ENCODE peak calls at places on chromosome 19, in ten cellular contexts. K is tibial nerve, Y is lower leg skin, R is uterus, D is GM12892, C is esophagus squamous epithelium, B is Peyer's patch, W is esophagus muscularis mucosa, M is heart left ventricle, A is transverse colon. J is an unnamed sample.

GRCh38 chr19:58516964-58517833 is 2.4 kb downstream of the ZBTB45 start:
- DNase-seq in B (no peak), K (no peak), M (no peak), C (no peak), D (no peak), Y (no peak), W (no peak), A (no peak), R (no peak), J (no peak)

GRCh38 chr19:18317998-18318800 is 4.7 kb downstream of the LSM4 start:
- DNase-seq in B (peak), A (peak), W (no peak), R (no peak), C (no peak), K (no peak), D (no peak), Y (no peak), M (peak), J (no peak)

GRCh38 chr19:23283925-23284324 is 33.7 kb upstream of the ZNF724 start:
- DNase-seq in B (peak), A (peak), M (peak), C (no peak), R (peak), W (peak), K (peak), D (no peak), Y (no peak), J (peak)

GRCh38 chr19:5131031-5131865 is 162.3 kb downstream of the KDM4B start:
- DNase-seq in A (peak), R (no peak), C (no peak), D (peak), Y (no peak), M (no peak), W (no peak), B (no peak), K (no peak), J (no peak)

GRCh38 chr19:2478324-2478755 is 2.4 kb downstream of the GADD45B start:
- DNase-seq in R (peak), K (peak), W (no peak), A (peak), Y (peak), D (no peak), C (no peak), M (peak), B (peak), J (no peak)

GRCh38 chr19:934865-935422 is 9.1 kb downstream of the ARID3A start:
- DNase-seq in M (peak), Y (peak), C (no peak), B (peak), W (peak), D (no peak), K (peak), A (peak), R (peak), J (no peak)

GRCh38 chr19:24032651-24033050 is 54.3 kb upstream of the ZNF254 start:
- DNase-seq in A (no peak), D (no peak), R (no peak), W (no peak), Y (no peak), K (no peak), M (no peak), C (no peak), B (no peak), J (no peak)

GRCh38 chr19:51784109-51784785 is 10.7 kb upstream of the FPR3 start:
- DNase-seq in M (no peak), Y (no peak), A (no peak), R (no peak), K (no peak), D (no peak), C (no peak), W (no peak), B (no peak), J (no peak)

GRCh38 chr19:2986951-2987491 is 9.7 kb downstream of the TLE6 start:
- DNase-seq in R (no peak), Y (no peak), M (no peak), K (no peak), W (no peak), A (no peak), B (no peak), D (no peak), C (no peak), J (no peak)

GRCh38 chr19:48635263-48635965 is 1.8 kb downstream of the DBP start:
- DNase-seq in Y (no peak), D (peak), W (no peak), K (peak), C (no peak), M (peak), R (peak), A (peak), B (peak), J (no peak)

GRCh38 chr19:6588508-6589345 is 2.2 kb downstream of the CD70 start:
- DNase-seq in C (no peak), K (no peak), D (no peak), W (no peak), A (no peak), R (no peak), B (no peak), Y (no peak), M (no peak), J (no peak)

GRCh38 chr19:4053423-4054324 is 13.0 kb downstream of the ZBTB7A start:
- DNase-seq in C (no peak), W (no peak), B (peak), Y (no peak), M (no peak), D (no peak), K (no peak), A (peak), R (no peak), J (no peak)

GRCh38 chr19:14114854-14115253 is 2.7 kb downstream of the PRKACA start:
- DNase-seq in M (peak), W (no peak), B (peak), C (no peak), A (peak), K (no peak), R (no peak), D (no peak), Y (no peak), J (no peak)

GRCh38 chr19:15457701-15458484 is 6.5 kb downstream of the RASAL3 start:
- DNase-seq in C (no peak), D (no peak), R (no peak), K (no peak), M (no peak), A (no peak), W (no peak), B (no peak), Y (no peak), J (no peak)

GRCh38 chr19:4369109-4369887 is 25.9 kb downstream of the MPND start:
- DNase-seq in A (peak), C (no peak), Y (no peak), M (peak), W (no peak), B (peak), R (peak), K (peak), D (peak), J (no peak)

GRCh38 chr19:2600914-2601870 is 101.3 kb downstream of the GNG7 start:
- DNase-seq in C (no peak), B (peak), M (no peak), W (no peak), K (no peak), Y (no peak), D (no peak), A (no peak), R (no peak), J (no peak)

GRCh38 chr19:19131989-19132388 is 6.3 kb downstream of the TMEM161A start:
- DNase-seq in Y (no peak), A (no peak), B (no peak), M (no peak), C (no peak), W (no peak), R (no peak), D (no peak), K (no peak), J (no peak)

GRCh38 chr19:16912780-16913179 is 24.0 kb downstream of the F2RL3 start:
- DNase-seq in K (no peak), M (no peak), A (no peak), D (no peak), W (no peak), R (no peak), C (no peak), Y (no peak), B (no peak), J (no peak)

GRCh38 chr19:46493236-46494114 is 2.2 kb downstream of the PNMA8B start:
- DNase-seq in R (peak), Y (no peak), M (no peak), A (peak), K (no peak), B (no peak), W (no peak), D (no peak), C (no peak), J (no peak)

GRCh38 chr19:48424694-48425219 is 21.0 kb upstream of the GRWD1 start:
- DNase-seq in A (no peak), D (no peak), R (no peak), M (no peak), K (no peak), C (no peak), B (no peak), W (no peak), Y (no peak), J (peak)

GRCh38 chr19:23799321-23799720 is 40.6 kb upstream of the ZNF681 start:
- DNase-seq in W (no peak), D (no peak), C (no peak), A (no peak), M (no peak), R (no peak), B (no peak), Y (no peak), K (no peak), J (no peak)

GRCh38 chr19:48493718-48494515 is 17.7 kb downstream of the LMTK3 start:
- DNase-seq in D (no peak), M (no peak), R (no peak), B (no peak), C (no peak), K (no peak), A (no peak), Y (no peak), W (no peak), J (no peak)

GRCh38 chr19:11560404-11560988 is 1.5 kb upstream of the ELOF1 start:
- DNase-seq in W (no peak), M (no peak), Y (no peak), R (no peak), K (no peak), B (no peak), D (peak), A (peak), C (no peak), J (no peak)

GRCh38 chr19:53328967-53329366 is 4.6 kb upstream of the ZNF845 start:
- DNase-seq in B (no peak), K (no peak), M (peak), Y (no peak), C (no peak), R (peak), A (peak), D (no peak), W (peak), J (no peak)

GRCh38 chr19:46963093-46963734 is 56.4 kb upstream of the NPAS1 start:
- DNase-seq in Y (no peak), A (no peak), R (no peak), B (no peak), C (no peak), K (no peak), M (no peak), D (no peak), W (no peak), J (no peak)

GRCh38 chr19:2252481-2253105 is 3.5 kb downstream of the AMH start:
- DNase-seq in M (no peak), W (no peak), R (no peak), A (no peak), Y (no peak), D (no peak), C (no peak), K (no peak), B (no peak), J (no peak)

GRCh38 chr19:29516821-29517395 is 8.9 kb upstream of the VSTM2B start:
- DNase-seq in W (no peak), C (no peak), M (peak), R (no peak), D (no peak), A (no peak), B (peak), Y (no peak), K (no peak), J (no peak)

GRCh38 chr19:49486710-49487276 is 615 bp upstream of the RPL13A start:
- DNase-seq in W (no peak), C (no peak), D (no peak), B (no peak), K (no peak), A (no peak), M (no peak), R (no peak), Y (no peak), J (no peak)

GRCh38 chr19:58453743-58454142 is 2.3 kb downstream of the ZNF324B start:
- DNase-seq in M (no peak), A (no peak), B (no peak), C (no peak), K (no peak), W (no peak), D (no peak), R (no peak), Y (no peak), J (no peak)

GRCh38 chr19:798415-799075 is 1.3 kb downstream of the PTBP1 start:
- DNase-seq in D (no peak), W (no peak), M (no peak), A (peak), R (no peak), C (no peak), B (peak), K (no peak), Y (no peak), J (no peak)

GRCh38 chr19:6710273-6711077 is 10.0 kb downstream of the C3 start:
- DNase-seq in A (no peak), M (no peak), B (no peak), D (no peak), C (no peak), K (no peak), Y (no peak), W (no peak), R (no peak), J (no peak)

DNA sequence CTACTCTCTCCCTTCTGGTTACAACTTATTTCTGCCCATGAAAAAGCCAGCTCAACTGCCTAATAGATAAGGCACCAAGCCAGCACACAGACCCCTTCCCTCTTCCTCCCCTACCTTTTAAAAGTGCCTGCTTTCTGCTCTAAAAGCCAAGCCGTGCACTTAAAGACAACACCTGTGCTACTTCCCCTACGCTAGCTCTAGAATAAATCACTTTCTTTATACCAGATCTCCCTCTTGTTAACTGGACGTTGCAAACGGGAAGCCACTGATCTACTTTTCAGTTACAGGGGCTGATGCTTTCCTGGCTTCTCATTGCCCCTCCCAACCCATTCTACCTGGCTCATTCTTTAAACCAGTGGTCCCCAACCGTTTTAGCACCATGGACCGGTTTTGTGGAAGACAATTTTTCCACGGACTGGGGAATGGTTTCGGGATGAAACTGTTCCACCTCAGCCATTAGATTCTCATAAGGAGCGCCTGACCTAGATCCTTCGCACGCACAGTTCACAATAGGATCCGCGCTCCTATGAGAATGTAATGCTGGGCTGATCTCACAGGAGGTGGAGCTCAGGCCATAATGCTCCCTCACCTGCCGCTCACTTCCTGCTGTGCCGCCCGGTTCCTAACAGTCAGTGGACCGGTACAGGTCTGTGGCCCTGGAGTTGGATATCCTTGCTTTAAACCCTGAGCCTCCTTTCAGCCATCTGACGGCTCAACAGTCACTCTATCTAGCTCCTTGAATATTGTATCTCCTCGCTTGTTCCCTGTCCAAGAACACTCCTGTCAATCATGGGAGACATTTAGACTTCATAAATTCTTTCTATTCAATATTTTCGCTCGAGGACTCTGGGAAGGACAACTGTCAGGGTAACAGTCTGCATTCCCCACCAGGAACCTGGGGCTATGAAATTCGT is 839 bp upstream of the ZNF223 start:
- DNase-seq in R (no peak), M (no peak), C (no peak), D (no peak), B (peak), A (peak), Y (no peak), K (no peak), W (no peak), J (no peak)
- TF ChIP-seq POLR2A in R (no peak), M (no peak), C (no peak), D (no peak), B (no peak), A (peak), Y (no peak), K (no peak), W (no peak), J (no peak)

GRCh38 chr19:10270616-10271394 is at the start of gene ICAM1:
- DNase-seq in M (peak), Y (peak), C (no peak), B (peak), D (no peak), W (peak), A (peak), R (peak), K (peak), J (no peak)
- TF ChIP-seq POLR2A in M (peak), Y (no peak), C (no peak), B (peak), D (peak), W (peak), A (peak), R (peak), K (no peak), J (peak)

GRCh38 chr19:50778906-50779430 is 8.7 kb downstream of the GPR32 start:
- DNase-seq in W (no peak), A (no peak), M (no peak), B (no peak), D (no peak), C (no peak), K (no peak), R (no peak), Y (no peak), J (no peak)
- TF ChIP-seq POLR2A in W (no peak), A (no peak), M (no peak), B (no peak), D (no peak), C (no peak), K (no peak), R (no peak), Y (no peak), J (no peak)

DNA sequence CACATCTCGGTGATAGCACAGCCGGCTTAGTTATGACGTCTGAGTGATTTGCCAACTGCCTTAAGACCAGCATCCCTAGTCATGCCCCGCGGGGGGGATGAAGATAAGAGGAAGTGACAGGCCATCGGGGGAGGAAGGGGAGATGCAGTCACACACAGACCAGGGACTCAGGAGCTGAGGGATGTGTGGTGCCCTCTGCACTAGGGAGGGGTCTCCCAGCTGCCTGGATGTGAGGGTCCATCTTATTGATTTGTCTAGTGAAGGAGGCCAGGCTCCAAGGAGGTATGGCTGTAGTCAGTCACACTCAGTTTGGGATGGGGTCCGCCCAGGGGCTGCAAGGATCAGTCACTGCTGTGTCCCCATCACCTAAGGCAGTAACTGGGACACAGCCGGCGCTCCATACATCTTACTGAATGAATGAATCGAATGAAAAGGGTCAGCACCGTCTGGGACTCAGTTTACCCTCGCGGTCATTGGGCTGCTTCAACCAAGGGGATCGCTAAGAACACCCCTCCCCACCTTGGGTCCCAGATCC is 19.3 kb upstream of the ERCC1 start:
- DNase-seq in R (peak), B (no peak), Y (no peak), A (peak), M (peak), W (no peak), D (no peak), C (no peak), K (peak), J (no peak)
- TF ChIP-seq POLR2A in R (no peak), B (no peak), Y (no peak), A (no peak), M (no peak), W (no peak), D (no peak), C (no peak), K (no peak), J (no peak)

GRCh38 chr19:38852231-38853044 is 2.7 kb upstream of the HNRNPL start:
- DNase-seq in B (peak), D (no peak), C (no peak), W (no peak), R (peak), A (peak), M (peak), Y (peak), K (peak), J (peak)
- TF ChIP-seq POLR2A in B (no peak), D (peak), C (no peak), W (peak), R (no peak), A (peak), M (no peak), Y (no peak), K (no peak), J (peak)

GRCh38 chr19:32368781-32369180 is 23.4 kb downstream of the ZNF507 start:
- DNase-seq in W (no peak), R (no peak), B (no peak), K (no peak), D (no peak), C (no peak), A (no peak), M (no peak), Y (no peak), J (no peak)

GRCh38 chr19:32367948-32368536 is 22.6 kb downstream of the ZNF507 start:
- DNase-seq in W (no peak), K (no peak), Y (no peak), B (no peak), A (no peak), C (no peak), D (no peak), M (no peak), R (no peak), J (no peak)

GRCh38 chr19:32373614-32374295 is 28.3 kb downstream of the ZNF507 start:
- DNase-seq in D (no peak), W (no peak), R (no peak), B (no peak), C (no peak), A (peak), K (no peak), M (peak), Y (no peak), J (peak)

GRCh38 chr19:32367063-32367462 is 21.7 kb downstream of the ZNF507 start:
- DNase-seq in M (no peak), C (no peak), R (no peak), A (no peak), K (no peak), Y (no peak), B (no peak), W (no peak), D (no peak), J (no peak)

DNA sequence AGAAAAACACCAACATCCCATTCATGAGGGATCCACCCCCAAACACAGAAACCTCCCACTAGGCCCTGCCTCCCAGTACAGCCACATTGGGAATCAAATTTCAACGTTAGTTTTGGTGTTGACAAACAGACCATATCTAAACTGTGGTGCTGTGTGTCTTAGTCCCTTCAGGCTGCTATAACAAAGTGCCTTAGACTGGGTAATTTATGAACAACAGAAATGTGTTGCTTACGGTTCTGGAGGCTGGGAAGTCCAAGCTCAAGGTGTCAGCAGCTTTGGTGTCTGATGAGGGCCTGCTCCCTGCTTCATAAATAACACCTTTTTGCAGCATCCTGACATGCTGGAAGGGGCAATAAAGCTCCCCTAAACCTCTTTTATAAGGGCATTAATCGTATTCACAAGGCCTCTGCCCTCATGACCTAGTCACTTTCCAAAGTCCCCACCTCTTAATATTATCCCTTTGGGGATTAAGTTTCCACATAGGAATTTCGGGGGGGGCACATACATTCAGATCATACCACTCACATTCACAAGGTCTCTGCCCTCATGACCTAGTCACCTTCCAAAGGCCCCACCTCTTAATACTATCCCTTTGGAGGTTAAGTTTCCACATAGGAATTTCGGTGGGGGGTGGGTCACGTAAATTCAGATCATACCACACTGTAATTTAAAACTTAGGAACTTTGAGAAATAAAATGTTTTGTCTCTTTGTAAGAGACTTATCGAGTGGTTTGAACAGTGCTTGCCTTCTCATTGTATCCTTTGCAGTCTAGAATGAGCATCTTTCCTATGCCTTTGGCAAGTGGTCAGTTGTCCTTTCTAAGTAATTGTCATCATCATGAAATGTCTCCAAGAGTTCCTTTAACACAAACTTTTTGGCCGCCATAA is 27.6 kb downstream of the ZNF507 start:
- DNase-seq in M (no peak), R (no peak), C (no peak), K (no peak), Y (no peak), B (no peak), W (no peak), D (no peak), A (no peak), J (no peak)
- TF ChIP-seq POLR2A in M (no peak), R (no peak), C (no peak), K (no peak), Y (no peak), B (no peak), W (no peak), D (no peak), A (no peak), J (no peak)

J was measured in H54.